ENCODE peak calls at places on chromosomes 16 and 17, in seven cellular contexts. One of them, this sample, is unnamed.

GRCh38 chr16:85613609-85614337 is 651 bp downstream of the GSE1 start:
- DNase-seq in H1: no peak
- DNase-seq in GM12891: no peak
- DNase-seq in K562: peak; percentile 72
- DNase-seq in GM12878: no peak
- DNase-seq in HepG2: peak; percentile 46
- DNase-seq in SK-N-SH: peak; percentile 87
- DNase-seq in this sample: no peak

GRCh38 chr17:67491009-67491677 is 114.1 kb downstream of the PITPNC1 start:
- DNase-seq in H1: no peak
- DNase-seq in GM12891: no peak
- DNase-seq in K562: no peak
- DNase-seq in GM12878: no peak
- DNase-seq in HepG2: peak; percentile 19
- DNase-seq in SK-N-SH: peak; percentile 89
- DNase-seq in this sample: no peak

GRCh38 chr17:80817861-80818260 is 173.8 kb upstream of the CHMP6 start:
- DNase-seq in H1: no peak
- DNase-seq in GM12891: no peak
- DNase-seq in K562: no peak
- DNase-seq in GM12878: no peak
- DNase-seq in HepG2: no peak
- DNase-seq in SK-N-SH: peak; percentile 35
- DNase-seq in this sample: no peak

GRCh38 chr16:9134739-9135138 is 43.3 kb downstream of the HAPSTR1 start:
- DNase-seq in H1: no peak
- DNase-seq in GM12891: peak; percentile 64
- DNase-seq in K562: peak; percentile 15
- DNase-seq in GM12878: no peak
- DNase-seq in HepG2: peak; percentile 79
- DNase-seq in SK-N-SH: peak; percentile 82
- DNase-seq in this sample: peak; percentile 51

GRCh38 chr16:69309316-69309715 is 1.8 kb upstream of the VPS4A start:
- DNase-seq in H1: no peak
- DNase-seq in GM12891: no peak
- DNase-seq in K562: no peak
- DNase-seq in GM12878: no peak
- DNase-seq in HepG2: no peak
- DNase-seq in SK-N-SH: no peak
- DNase-seq in this sample: no peak

GRCh38 chr16:88777801-88778415 is 7.1 kb downstream of the PIEZO1 start:
- DNase-seq in H1: no peak
- DNase-seq in GM12891: no peak
- DNase-seq in K562: no peak
- DNase-seq in GM12878: no peak
- DNase-seq in HepG2: no peak
- DNase-seq in SK-N-SH: no peak
- DNase-seq in this sample: no peak

GRCh38 chr16:23679274-23679985 is 741 bp downstream of the PLK1 start:
- DNase-seq in H1: no peak
- DNase-seq in GM12891: peak; percentile 52
- DNase-seq in K562: peak; percentile 89
- DNase-seq in GM12878: no peak
- DNase-seq in HepG2: peak; percentile 63
- DNase-seq in SK-N-SH: peak; percentile 71
- DNase-seq in this sample: peak; percentile 58

GRCh38 chr17:77394540-77395295 is 253.9 kb downstream of the SEC14L1 start:
- DNase-seq in H1: no peak
- DNase-seq in GM12891: no peak
- DNase-seq in K562: no peak
- DNase-seq in GM12878: no peak
- DNase-seq in HepG2: peak; percentile 99
- DNase-seq in SK-N-SH: no peak
- DNase-seq in this sample: no peak

GRCh38 chr16:89791278-89791995 is 25.0 kb downstream of the FANCA start:
- DNase-seq in H1: no peak
- DNase-seq in GM12891: no peak
- DNase-seq in K562: no peak
- DNase-seq in GM12878: no peak
- DNase-seq in HepG2: no peak
- DNase-seq in SK-N-SH: no peak
- DNase-seq in this sample: no peak

GRCh38 chr16:89784409-89784808 is 32.0 kb downstream of the FANCA start:
- DNase-seq in H1: no peak
- DNase-seq in GM12891: no peak
- DNase-seq in K562: no peak
- DNase-seq in GM12878: no peak
- DNase-seq in HepG2: no peak
- DNase-seq in SK-N-SH: no peak
- DNase-seq in this sample: no peak

GRCh38 chr16:89785523-89786155 is 30.8 kb downstream of the FANCA start:
- DNase-seq in H1: no peak
- DNase-seq in GM12891: no peak
- DNase-seq in K562: no peak
- DNase-seq in GM12878: no peak
- DNase-seq in HepG2: no peak
- DNase-seq in SK-N-SH: no peak
- DNase-seq in this sample: no peak

GRCh38 chr16:89786474-89787364 is 29.7 kb downstream of the FANCA start:
- DNase-seq in H1: no peak
- DNase-seq in GM12891: no peak
- DNase-seq in K562: no peak
- DNase-seq in GM12878: no peak
- DNase-seq in HepG2: no peak
- DNase-seq in SK-N-SH: peak; percentile 91
- DNase-seq in this sample: no peak

GRCh38 chr16:89787365-89787805 is 29.1 kb downstream of the FANCA start:
- DNase-seq in H1: no peak
- DNase-seq in GM12891: no peak
- DNase-seq in K562: no peak
- DNase-seq in GM12878: no peak
- DNase-seq in HepG2: peak; percentile 35
- DNase-seq in SK-N-SH: no peak
- DNase-seq in this sample: no peak
- TF ChIP-seq TAF1 in H1: no peak
- TF ChIP-seq TAF1 in GM12891: no peak
- TF ChIP-seq TAF1 in K562: no peak
- TF ChIP-seq TAF1 in GM12878: no peak
- TF ChIP-seq TAF1 in HepG2: no peak
- TF ChIP-seq TAF1 in SK-N-SH: no peak
- TF ChIP-seq TAF1 in this sample: no peak

DNA sequence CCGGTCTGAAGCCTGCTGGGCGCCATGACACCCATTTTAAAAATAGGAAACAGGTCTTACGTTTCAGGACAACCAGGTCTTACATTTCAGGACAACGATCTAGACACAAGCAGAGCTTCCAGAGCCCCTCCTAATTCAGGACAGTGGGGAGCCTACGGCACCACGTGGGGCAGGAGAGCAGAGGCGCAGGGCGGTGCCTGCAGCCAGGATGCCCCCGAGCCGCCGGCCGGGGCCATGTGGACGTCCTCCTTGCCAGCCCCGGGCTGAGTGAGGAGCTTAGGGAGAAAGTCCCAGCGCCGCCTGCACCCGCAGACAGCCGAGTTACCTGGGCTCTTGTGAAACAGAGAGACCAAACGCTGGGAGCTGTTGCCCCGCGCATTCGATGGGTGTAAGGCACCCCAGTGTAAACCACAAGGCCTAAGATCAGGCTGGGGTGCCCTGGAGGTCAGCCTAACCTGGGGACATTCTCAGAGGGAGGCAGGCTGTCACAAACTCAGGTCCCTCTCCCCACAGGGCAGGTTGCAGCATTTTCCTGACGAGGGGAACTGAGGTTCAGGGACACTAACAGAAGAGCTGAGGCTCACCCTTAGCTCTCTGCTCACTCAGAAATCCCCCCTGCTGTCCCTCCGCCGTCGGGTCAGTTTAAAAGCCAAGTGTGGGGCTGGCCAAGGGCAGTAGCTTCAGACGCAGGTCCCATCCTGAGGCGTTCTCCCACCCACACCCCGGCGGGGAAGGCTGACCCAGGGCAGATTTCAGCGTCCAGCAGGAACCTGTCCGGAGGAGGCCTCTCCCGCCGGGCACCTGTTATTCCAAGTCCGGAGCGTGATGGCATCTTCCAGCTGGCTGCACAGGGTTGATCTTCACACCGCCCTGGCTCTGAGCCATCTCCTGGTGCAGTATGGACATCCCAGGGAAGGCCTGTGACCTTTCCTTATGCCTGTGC is 1.8 kb upstream of the NOTUM start:
- DNase-seq in H1: no peak
- DNase-seq in GM12891: no peak
- DNase-seq in K562: no peak
- DNase-seq in GM12878: no peak
- DNase-seq in HepG2: peak; percentile 61
- DNase-seq in SK-N-SH: no peak
- DNase-seq in this sample: no peak
- TF ChIP-seq TAF1 in H1: no peak
- TF ChIP-seq TAF1 in GM12891: no peak
- TF ChIP-seq TAF1 in K562: no peak
- TF ChIP-seq TAF1 in GM12878: no peak
- TF ChIP-seq TAF1 in HepG2: no peak
- TF ChIP-seq TAF1 in SK-N-SH: no peak
- TF ChIP-seq TAF1 in this sample: no peak

GRCh38 chr16:86880316-86881117 is 302.2 kb downstream of the FOXL1 start:
- DNase-seq in H1: no peak
- DNase-seq in GM12891: no peak
- DNase-seq in K562: no peak
- DNase-seq in GM12878: no peak
- DNase-seq in HepG2: no peak
- DNase-seq in SK-N-SH: no peak
- DNase-seq in this sample: no peak
- TF ChIP-seq TAF1 in H1: no peak
- TF ChIP-seq TAF1 in GM12891: no peak
- TF ChIP-seq TAF1 in K562: no peak
- TF ChIP-seq TAF1 in GM12878: no peak
- TF ChIP-seq TAF1 in HepG2: no peak
- TF ChIP-seq TAF1 in SK-N-SH: no peak
- TF ChIP-seq TAF1 in this sample: no peak

GRCh38 chr16:12976936-12977335 is 75.5 kb downstream of the SHISA9 start:
- DNase-seq in H1: no peak
- DNase-seq in GM12891: no peak
- DNase-seq in K562: no peak
- DNase-seq in GM12878: no peak
- DNase-seq in HepG2: no peak
- DNase-seq in SK-N-SH: no peak
- DNase-seq in this sample: no peak
- TF ChIP-seq TAF1 in H1: no peak
- TF ChIP-seq TAF1 in GM12891: no peak
- TF ChIP-seq TAF1 in K562: no peak
- TF ChIP-seq TAF1 in GM12878: no peak
- TF ChIP-seq TAF1 in HepG2: no peak
- TF ChIP-seq TAF1 in SK-N-SH: no peak
- TF ChIP-seq TAF1 in this sample: no peak

GRCh38 chr17:75864448-75864871 is 9.3 kb upstream of the WBP2 start:
- DNase-seq in H1: no peak
- DNase-seq in GM12891: peak; percentile 80
- DNase-seq in K562: no peak
- DNase-seq in GM12878: peak; percentile 77
- DNase-seq in HepG2: no peak
- DNase-seq in SK-N-SH: peak; percentile 35
- DNase-seq in this sample: peak; percentile 83
- TF ChIP-seq TAF1 in H1: no peak
- TF ChIP-seq TAF1 in GM12891: no peak
- TF ChIP-seq TAF1 in K562: no peak
- TF ChIP-seq TAF1 in GM12878: no peak
- TF ChIP-seq TAF1 in HepG2: no peak
- TF ChIP-seq TAF1 in SK-N-SH: no peak
- TF ChIP-seq TAF1 in this sample: no peak